ENCODE peak calls at places on chromosome 4, in four cellular contexts. X is K562, U is HL-60, D is GM12878. K is an unnamed sample.

GRCh38 chr4:38194202-38194601 is 234.0 kb downstream of the PTTG2 start:
- DNase-seq in X (no peak), U (no peak), D (no peak), K (no peak)

GRCh38 chr4:55086561-55086960 is 38.8 kb downstream of the KDR start:
- DNase-seq in X (no peak), U (no peak), D (no peak), K (no peak)

GRCh38 chr4:6327220-6327917 is 57.7 kb downstream of the WFS1 start:
- DNase-seq in X (peak), U (peak), D (no peak), K (peak)

GRCh38 chr4:112910109-112910736 is 139.2 kb upstream of the ANK2 start:
- DNase-seq in X (no peak), U (no peak), D (no peak), K (no peak)

GRCh38 chr4:21888195-21888976 is 60.2 kb downstream of the KCNIP4 start:
- DNase-seq in X (no peak), U (no peak), D (no peak), K (no peak)

GRCh38 chr4:38710053-38710452 is 46.1 kb downstream of the KLF3 start:
- DNase-seq in X (no peak), U (no peak), D (peak), K (no peak)

GRCh38 chr4:94532016-94532789 is 80.5 kb downstream of the PDLIM5 start:
- DNase-seq in X (no peak), U (no peak), D (no peak), K (no peak)

GRCh38 chr4:180767330-180767729 is 1475.9 kb upstream of the TENM3 start:
- DNase-seq in X (no peak), U (no peak), D (no peak), K (no peak)

GRCh38 chr4:132614682-132615081 is 534.4 kb upstream of the PCDH10 start:
- DNase-seq in X (no peak), U (no peak), D (no peak), K (no peak)

GRCh38 chr4:81237791-81238190 is 22.8 kb upstream of the PRKG2 start:
- DNase-seq in X (no peak), U (no peak), D (no peak), K (no peak)

GRCh38 chr4:48699470-48699869 is 80.6 kb downstream of the FRYL start:
- DNase-seq in X (no peak), U (no peak), D (no peak), K (no peak)

GRCh38 chr4:121070696-121071639 is 1.4 kb downstream of the NDNF start:
- DNase-seq in X (no peak), U (peak), D (no peak), K (no peak)

GRCh38 chr4:23023121-23023520 is 330.4 kb downstream of the GBA3 start:
- DNase-seq in X (no peak), U (no peak), D (no peak), K (no peak)

GRCh38 chr4:139938414-139938813 is 215.6 kb downstream of the MAML3 start:
- DNase-seq in X (no peak), U (no peak), D (no peak), K (no peak)

GRCh38 chr4:164482788-164483187 is 271.1 kb upstream of the SMIM31 start:
- DNase-seq in X (no peak), U (no peak), D (no peak), K (no peak)

GRCh38 chr4:54746228-54746627 is 88.5 kb downstream of the KIT start:
- DNase-seq in X (no peak), U (peak), D (no peak), K (no peak)

GRCh38 chr4:68361146-68361589 is 11.3 kb upstream of the YTHDC1 start:
- DNase-seq in X (no peak), U (no peak), D (no peak), K (no peak)

GRCh38 chr4:125750827-125751466 is 436.2 kb downstream of the FAT4 start:
- DNase-seq in X (no peak), U (no peak), D (no peak), K (no peak)

GRCh38 chr4:23680616-23681518 is 209.0 kb downstream of the PPARGC1A start:
- DNase-seq in X (no peak), U (no peak), D (no peak), K (no peak)

GRCh38 chr4:46196086-46196485 is 72.2 kb upstream of the GABRG1 start:
- DNase-seq in X (no peak), U (no peak), D (no peak), K (no peak)

GRCh38 chr4:73606465-73606974 is 13.7 kb downstream of the RASSF6 start:
- DNase-seq in X (no peak), U (no peak), D (peak), K (no peak)

GRCh38 chr4:68359508-68359907 is 9.6 kb upstream of the YTHDC1 start:
- DNase-seq in X (no peak), U (no peak), D (no peak), K (no peak)

GRCh38 chr4:76703676-76704075 is 194.3 kb downstream of the SOWAHB start:
- DNase-seq in X (no peak), U (no peak), D (no peak), K (no peak)

GRCh38 chr4:153257151-153257620 is 52.9 kb downstream of the TRIM2 start:
- DNase-seq in X (no peak), U (no peak), D (no peak), K (no peak)

GRCh38 chr4:85431881-85432280 is 43.1 kb upstream of the ARHGAP24 start:
- DNase-seq in X (no peak), U (no peak), D (no peak), K (no peak)

GRCh38 chr4:21845663-21846062 is 102.9 kb downstream of the KCNIP4 start:
- DNase-seq in X (no peak), U (no peak), D (no peak), K (no peak)

GRCh38 chr4:145061325-145061920 is 36.6 kb downstream of the ANAPC10 start:
- DNase-seq in X (peak), U (no peak), D (no peak), K (no peak)

GRCh38 chr4:91089194-91089593 is 962.0 kb downstream of the CCSER1 start:
- DNase-seq in X (no peak), U (no peak), D (no peak), K (no peak)

GRCh38 chr4:16687011-16687410 is 211.4 kb downstream of the LDB2 start:
- DNase-seq in X (no peak), U (no peak), D (no peak), K (no peak)
- TF ChIP-seq POLR2AphosphoS5 in X (no peak), U (no peak), D (no peak), K (no peak)

GRCh38 chr4:102832667-102833066 is 5.3 kb upstream of the UBE2D3 start:
- DNase-seq in X (no peak), U (no peak), D (no peak), K (no peak)

GRCh38 chr4:102827674-102828496 is 534 bp upstream of the UBE2D3 start:
- DNase-seq in X (peak), U (peak), D (peak), K (peak)

GRCh38 chr4:102829803-102830202 is 2.5 kb upstream of the UBE2D3 start:
- DNase-seq in X (no peak), U (no peak), D (no peak), K (no peak)

GRCh38 chr4:102828497-102828808 is 1.1 kb upstream of the UBE2D3 start:
- DNase-seq in X (no peak), U (no peak), D (no peak), K (no peak)

GRCh38 chr4:102832105-102832504 is 4.8 kb upstream of the UBE2D3 start:
- DNase-seq in X (no peak), U (no peak), D (no peak), K (no peak)
- TF ChIP-seq SPI1 in X (no peak), U (no peak), D (no peak), K (no peak)

GRCh38 chr4:8182858-8183725 is 16.0 kb upstream of the SH3TC1 start:
- DNase-seq in X (peak), U (no peak), D (no peak), K (no peak)
- TF ChIP-seq POLR2AphosphoS5 in X (no peak), U (no peak), D (no peak), K (no peak)

GRCh38 chr4:147496500-147496899 is 15.6 kb downstream of the EDNRA start:
- DNase-seq in X (no peak), U (no peak), D (no peak), K (no peak)

GRCh38 chr4:147492761-147493160 is 11.9 kb downstream of the EDNRA start:
- DNase-seq in X (no peak), U (no peak), D (peak), K (no peak)

GRCh38 chr4:147492301-147492700 is 11.4 kb downstream of the EDNRA start:
- DNase-seq in X (no peak), U (no peak), D (no peak), K (no peak)

GRCh38 chr4:147494301-147494700 is 13.4 kb downstream of the EDNRA start:
- DNase-seq in X (no peak), U (no peak), D (no peak), K (no peak)

DNA sequence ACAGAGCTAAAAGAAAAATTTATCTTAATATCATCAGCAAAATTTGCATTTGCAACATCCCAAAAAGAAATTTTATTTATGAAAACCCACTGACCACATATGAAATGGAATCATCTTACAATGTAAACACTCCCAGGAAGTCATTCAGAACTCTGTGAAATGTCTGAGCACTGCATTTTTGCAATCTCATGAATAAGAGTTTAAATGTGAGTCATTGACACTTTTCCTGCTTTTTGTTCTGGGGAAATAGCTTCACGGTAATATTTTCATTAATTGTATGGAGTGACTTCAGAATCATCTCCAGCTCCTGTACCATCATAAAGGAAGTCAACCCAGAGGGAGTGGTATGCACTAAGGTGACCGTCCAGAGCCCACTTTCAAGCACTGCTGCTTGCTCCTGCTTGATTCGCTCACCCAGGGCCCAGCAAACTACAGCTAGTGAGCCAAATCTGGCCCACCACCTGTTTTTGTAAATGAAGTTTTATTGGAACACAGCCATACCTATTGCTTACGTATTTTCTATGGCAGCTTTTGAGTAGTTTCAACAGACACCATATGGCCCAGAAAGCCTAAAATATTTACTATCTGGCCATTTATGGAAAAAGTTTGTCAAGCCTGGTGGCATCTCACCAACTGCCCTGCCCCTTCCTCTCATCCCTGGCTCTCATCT is 17.3 kb downstream of the EDNRA start:
- DNase-seq in X (no peak), U (no peak), D (no peak), K (no peak)
- TF ChIP-seq SPI1 in X (no peak), U (no peak), D (no peak), K (no peak)

GRCh38 chr4:87574996-87575395 is 33.3 kb upstream of the DSPP start:
- DNase-seq in X (no peak), U (no peak), D (no peak), K (no peak)
- TF ChIP-seq POLR2AphosphoS5 in X (no peak), U (no peak), D (no peak), K (no peak)

GRCh38 chr4:185880571-185880970 is 68.6 kb upstream of the SORBS2 start:
- DNase-seq in X (no peak), U (no peak), D (no peak), K (no peak)
- TF ChIP-seq SPI1 in X (no peak), U (no peak), D (no peak), K (no peak)

K was measured in GM12891.